ENCODE peak calls at places on chromosomes 16 and 17, in five cellular contexts. B, S, O, Q and T are unnamed samples.

GRCh38 chr17:57997085-57997809 is 9.2 kb upstream of the VEZF1 start:
- DNase-seq in B (no peak), S (no peak), O (no peak), Q (no peak), T (no peak)

GRCh38 chr16:78996806-78997205 is 603.7 kb downstream of the MAF start:
- DNase-seq in B (no peak), S (no peak), O (no peak), Q (no peak), T (no peak)

GRCh38 chr17:72479113-72479512 is 358.3 kb downstream of the SOX9 start:
- DNase-seq in B (no peak), S (no peak), O (no peak), Q (peak; percentile 36), T (no peak)

GRCh38 chr16:4086153-4086552 is 30.1 kb downstream of the ADCY9 start:
- DNase-seq in B (no peak), S (peak; percentile 4), O (no peak), Q (no peak), T (no peak)

GRCh38 chr17:59399914-59400313 is 68.5 kb downstream of the YPEL2 start:
- DNase-seq in B (no peak), S (no peak), O (no peak), Q (no peak), T (no peak)

GRCh38 chr16:76280421-76280820 is 3.2 kb downstream of the CNTNAP4 start:
- DNase-seq in B (no peak), S (no peak), O (no peak), Q (no peak), T (no peak)

GRCh38 chr17:75633484-75634375 is 496 bp downstream of the SMIM5 start:
- DNase-seq in B (peak; percentile 95), S (peak; percentile 92), O (peak; percentile 94), Q (peak; percentile 98), T (peak; percentile 89)

GRCh38 chr16:12344577-12345343 is 368.2 kb downstream of the SNX29 start:
- DNase-seq in B (no peak), S (no peak), O (peak; percentile 21), Q (no peak), T (no peak)

GRCh38 chr16:74832228-74832627 is 57.6 kb upstream of the FA2H start:
- DNase-seq in B (no peak), S (no peak), O (no peak), Q (no peak), T (no peak)

GRCh38 chr16:73371584-73372319 is 323.8 kb upstream of the ZFHX3 start:
- DNase-seq in B (no peak), S (no peak), O (no peak), Q (no peak), T (no peak)

GRCh38 chr17:29383687-29384086 is 6.5 kb upstream of the TAOK1 start:
- DNase-seq in B (no peak), S (peak; percentile 28), O (no peak), Q (peak; percentile 42), T (no peak)

GRCh38 chr16:87789437-87790277 is 23.9 kb upstream of the KLHDC4 start:
- DNase-seq in B (peak; percentile 84), S (no peak), O (peak; percentile 83), Q (peak; percentile 86), T (peak; percentile 33)

GRCh38 chr16:1972490-1972877 is 631 bp downstream of the TBL3 start:
- DNase-seq in B (no peak), S (peak; percentile 16), O (no peak), Q (no peak), T (no peak)

GRCh38 chr17:71757156-71757555 is 363.7 kb upstream of the SOX9 start:
- DNase-seq in B (no peak), S (no peak), O (no peak), Q (no peak), T (no peak)

GRCh38 chr16:70715113-70715711 is 29.4 kb upstream of the MTSS2 start:
- DNase-seq in B (peak; percentile 98), S (peak; percentile 70), O (peak; percentile 99), Q (peak; percentile 98), T (no peak)

GRCh38 chr17:41907633-41908539 is 10.9 kb downstream of the ACLY start:
- DNase-seq in B (no peak), S (peak; percentile 18), O (no peak), Q (no peak), T (no peak)

GRCh38 chr16:75420987-75421819 is 12.1 kb downstream of the CFDP1 start:
- DNase-seq in B (peak; percentile 84), S (peak; percentile 82), O (peak; percentile 70), Q (no peak), T (peak; percentile 80)

GRCh38 chr16:27199747-27200146 is 3.6 kb upstream of the KDM8 start:
- DNase-seq in B (no peak), S (no peak), O (no peak), Q (no peak), T (no peak)

GRCh38 chr16:14097182-14097951 is 26.2 kb downstream of the MRTFB start:
- DNase-seq in B (no peak), S (peak; percentile 25), O (no peak), Q (peak; percentile 93), T (no peak)

GRCh38 chr17:82213251-82214011 is 789 bp upstream of the CCDC57 start:
- DNase-seq in B (peak; percentile 81), S (peak; percentile 43), O (no peak), Q (peak; percentile 56), T (peak; percentile 48)

GRCh38 chr17:80063815-80064585 is 27.6 kb downstream of the CCDC40 start:
- DNase-seq in B (peak; percentile 90), S (peak; percentile 56), O (peak; percentile 81), Q (peak; percentile 84), T (no peak)

GRCh38 chr16:85356157-85356556 is 243.9 kb upstream of the CIBAR2 start:
- DNase-seq in B (no peak), S (no peak), O (no peak), Q (no peak), T (no peak)

GRCh38 chr16:85357924-85358505 is 245.7 kb upstream of the CIBAR2 start:
- DNase-seq in B (no peak), S (no peak), O (no peak), Q (no peak), T (no peak)

GRCh38 chr16:85355515-85355837 is 243.2 kb upstream of the CIBAR2 start:
- DNase-seq in B (no peak), S (no peak), O (no peak), Q (no peak), T (no peak)

GRCh38 chr16:85358704-85359146 is 246.5 kb upstream of the CIBAR2 start:
- DNase-seq in B (no peak), S (no peak), O (no peak), Q (no peak), T (no peak)

GRCh38 chr16:85357323-85357722 is 245.1 kb upstream of the CIBAR2 start:
- DNase-seq in B (no peak), S (no peak), O (no peak), Q (no peak), T (no peak)
- H3K4me1 ChIP-seq in B (peaks cover 56% of the 10 kb centered on the region), S (peaks cover 19% of the 10 kb centered on the region), O (peaks cover 10% of the 10 kb centered on the region), Q (peaks cover 24% of the 10 kb centered on the region), T (peaks cover 7% of the 10 kb centered on the region)

GRCh38 chr17:78491236-78492115 is 85.7 kb downstream of the DNAH17 start:
- DNase-seq in B (no peak), S (no peak), O (no peak), Q (no peak), T (no peak)
- TF ChIP-seq CTCF in B (no peak), S (no peak), O (no peak), Q (no peak), T (no peak)

DNA sequence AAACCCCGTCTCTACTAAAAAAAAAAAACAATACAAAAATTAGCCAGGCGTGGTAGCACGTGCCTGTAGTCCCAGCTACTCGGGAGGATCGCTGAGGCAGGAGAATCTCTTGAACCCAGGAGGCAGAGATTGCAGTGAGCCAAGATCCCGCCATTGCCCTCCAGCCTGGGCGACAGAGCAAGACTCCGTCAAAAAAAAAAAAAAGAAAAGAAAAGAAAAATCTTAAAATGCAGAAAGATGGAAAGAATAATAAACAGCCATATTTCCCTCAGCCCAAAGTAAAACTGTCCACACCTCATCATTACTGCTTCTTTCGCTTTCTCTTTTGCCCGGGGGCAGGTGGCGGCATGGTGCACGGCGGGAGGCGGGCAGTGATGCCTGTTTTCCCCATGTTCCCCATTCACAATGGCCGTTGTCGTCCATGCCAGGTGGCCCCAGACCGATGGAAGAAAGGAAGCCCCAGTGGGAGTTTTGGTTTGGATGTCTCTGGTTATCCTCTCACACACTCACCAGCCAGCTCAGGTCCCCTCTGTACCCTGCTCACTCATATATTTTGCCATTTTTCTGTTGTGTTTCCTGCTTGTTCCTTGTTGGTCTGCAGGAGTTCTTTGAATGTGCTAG is 37.0 kb upstream of the PEMT start:
- DNase-seq in B (no peak), S (peak; percentile 54), O (no peak), Q (no peak), T (no peak)
- H3K4me3 ChIP-seq in B (no peak overlapping the region), S (peak overlapping the region; percentile 40), O (no peak overlapping the region), Q (no peak overlapping the region), T (no peak overlapping the region)

GRCh38 chr17:31492206-31492605 is 100.7 kb downstream of the RAB11FIP4 start:
- DNase-seq in B (no peak), S (no peak), O (no peak), Q (no peak), T (no peak)

GRCh38 chr17:31494259-31495048 is 103.0 kb downstream of the RAB11FIP4 start:
- DNase-seq in B (no peak), S (peak; percentile 61), O (no peak), Q (no peak), T (no peak)

GRCh38 chr17:31495049-31495885 is 103.8 kb downstream of the RAB11FIP4 start:
- DNase-seq in B (no peak), S (peak; percentile 69), O (no peak), Q (peak; percentile 46), T (no peak)

GRCh38 chr17:31492880-31493655 is 101.6 kb downstream of the RAB11FIP4 start:
- DNase-seq in B (no peak), S (peak; percentile 56), O (no peak), Q (no peak), T (no peak)

GRCh38 chr17:31493656-31494155 is 102.2 kb downstream of the RAB11FIP4 start:
- DNase-seq in B (no peak), S (peak; percentile 37), O (no peak), Q (no peak), T (no peak)
- H3K4me1 ChIP-seq in B (peaks cover 3% of the 10 kb centered on the region), S (peaks cover 16% of the 10 kb centered on the region), O (peaks cover 4% of the 10 kb centered on the region), Q (peaks cover 4% of the 10 kb centered on the region), T (peaks cover 19% of the 10 kb centered on the region)

GRCh38 chr17:5249615-5250014 is 15.0 kb upstream of the SCIMP start:
- DNase-seq in B (peak; percentile 73), S (peak; percentile 63), O (no peak), Q (peak; percentile 77), T (peak; percentile 90)
- TF ChIP-seq CTCF in B (peak; percentile 54), S (peak; percentile 61), O (peak; percentile 70), Q (peak; percentile 71), T (peak; percentile 62)